ENCODE peak calls at places on chromosomes 12 and 14, in nine cellular contexts. G is activated CD4-positive, alpha-beta T cell treated with anti-CD3 and anti-CD28 coated beads, Interleukin-2, amount 50 U/mL, for 1 hour; B is Daoy; U is stimulated activated CD8-positive, alpha-beta memory T cell treated with anti-CD3 and anti-CD28 coated beads, Interleukin-7, amount 100 ng/mL, for 4 hours; N is Calu3; P is stimulated activated CD4-positive, alpha-beta T cell treated with anti-CD3 and anti-CD28 coated beads, Interleukin-2, amount 100 ng/mL, for 48 hours; E is omental fat pad; W is left cardiac atrium; I is left colon. S is an unnamed sample.

GRCh38 chr14:30387856-30388255 is 171.1 kb upstream of the G2E3 start:
- DNase-seq in G (no peak), B (no peak), U (no peak), N (no peak), P (no peak), E (no peak), W (no peak), I (no peak), S (no peak)

GRCh38 chr12:9961106-9961505 is 10.1 kb upstream of the CLEC12A start:
- DNase-seq in G (no peak), B (no peak), U (no peak), N (no peak), P (no peak), E (no peak), W (no peak), I (no peak), S (no peak)

GRCh38 chr12:107564946-107565345 is 120.7 kb upstream of the PWP1 start:
- DNase-seq in G (no peak), B (peak), U (no peak), N (peak), P (no peak), E (no peak), W (no peak), I (no peak), S (peak)

GRCh38 chr12:39958377-39958776 is 147.5 kb downstream of the SLC2A13 start:
- DNase-seq in G (no peak), B (peak), U (no peak), N (no peak), P (no peak), E (no peak), W (no peak), I (no peak), S (no peak)

GRCh38 chr12:69935651-69936100 is 110.6 kb downstream of the MYRFL start:
- DNase-seq in G (no peak), B (no peak), U (no peak), N (no peak), P (no peak), E (no peak), W (no peak), I (no peak), S (no peak)

GRCh38 chr12:94867066-94867855 is 136.2 kb downstream of the NDUFA12 start:
- DNase-seq in G (no peak), B (peak), U (no peak), N (no peak), P (no peak), E (no peak), W (no peak), I (no peak), S (no peak)

GRCh38 chr12:16730772-16731171 is 124.8 kb upstream of the LMO3 start:
- DNase-seq in G (no peak), B (no peak), U (no peak), N (no peak), P (no peak), E (no peak), W (no peak), I (no peak), S (no peak)

GRCh38 chr14:69580009-69580577 is 5.4 kb upstream of the CCDC177 start:
- DNase-seq in G (no peak), B (peak), U (no peak), N (peak), P (no peak), E (no peak), W (peak), I (no peak), S (no peak)

GRCh38 chr12:48827513-48828096 is 9.3 kb downstream of the CACNB3 start:
- DNase-seq in G (no peak), B (no peak), U (no peak), N (no peak), P (no peak), E (no peak), W (no peak), I (no peak), S (no peak)

GRCh38 chr12:14086838-14087237 is 105.4 kb upstream of the GRIN2B start:
- DNase-seq in G (no peak), B (no peak), U (no peak), N (no peak), P (no peak), E (no peak), W (no peak), I (no peak), S (no peak)

GRCh38 chr12:126157575-126157966 is 1092.3 kb downstream of the AACS start:
- DNase-seq in G (no peak), B (no peak), U (no peak), N (no peak), P (no peak), E (no peak), W (no peak), I (no peak), S (no peak)

GRCh38 chr12:27012239-27012981 is 1.8 kb downstream of the TM7SF3 start:
- DNase-seq in G (no peak), B (no peak), U (no peak), N (no peak), P (no peak), E (no peak), W (no peak), I (no peak), S (no peak)

GRCh38 chr12:108597559-108598471 is at the start of gene TMEM119:
- DNase-seq in G (no peak), B (no peak), U (no peak), N (no peak), P (no peak), E (no peak), W (peak), I (no peak), S (no peak)

GRCh38 chr12:113724703-113725556 is 241.2 kb downstream of the RBM19 start:
- DNase-seq in G (no peak), B (no peak), U (no peak), N (no peak), P (no peak), E (no peak), W (no peak), I (no peak), S (no peak)

GRCh38 chr12:100953217-100953616 is 158.6 kb downstream of the ANO4 start:
- DNase-seq in G (no peak), B (peak), U (no peak), N (no peak), P (no peak), E (no peak), W (no peak), I (no peak), S (no peak)

GRCh38 chr14:89349196-89350008 is 67.6 kb downstream of the FOXN3 start:
- DNase-seq in G (peak), B (no peak), U (no peak), N (no peak), P (no peak), E (no peak), W (no peak), I (peak), S (no peak)

GRCh38 chr12:95083938-95084337 is 10.5 kb upstream of the NR2C1 start:
- DNase-seq in G (no peak), B (peak), U (no peak), N (no peak), P (no peak), E (no peak), W (no peak), I (no peak), S (no peak)

GRCh38 chr14:104361101-104361591 is 218.4 kb upstream of the C14orf180 start:
- DNase-seq in G (no peak), B (no peak), U (no peak), N (no peak), P (no peak), E (no peak), W (no peak), I (no peak), S (no peak)

GRCh38 chr14:51208982-51209381 is 31.1 kb upstream of the TMX1 start:
- DNase-seq in G (no peak), B (no peak), U (no peak), N (no peak), P (no peak), E (no peak), W (no peak), I (no peak), S (no peak)

GRCh38 chr12:132384916-132385315 is 55.5 kb upstream of the GALNT9 start:
- DNase-seq in G (no peak), B (no peak), U (no peak), N (no peak), P (no peak), E (no peak), W (peak), I (no peak), S (no peak)

GRCh38 chr12:1425396-1425729 is 169.0 kb downstream of the FBXL14 start:
- DNase-seq in G (no peak), B (no peak), U (no peak), N (no peak), P (no peak), E (no peak), W (no peak), I (no peak), S (no peak)

GRCh38 chr14:34649344-34649743 is 19.4 kb upstream of the SNX6 start:
- DNase-seq in G (no peak), B (peak), U (no peak), N (no peak), P (no peak), E (no peak), W (no peak), I (no peak), S (no peak)

GRCh38 chr12:26156996-26157395 is 32.2 kb upstream of the BHLHE41 start:
- DNase-seq in G (no peak), B (no peak), U (no peak), N (no peak), P (no peak), E (no peak), W (no peak), I (no peak), S (no peak)

GRCh38 chr14:26765768-26766550 is 168.1 kb upstream of the NOVA1 start:
- DNase-seq in G (no peak), B (peak), U (no peak), N (no peak), P (no peak), E (peak), W (peak), I (peak), S (no peak)

GRCh38 chr14:48709277-48709785 is 876.8 kb downstream of the RPS29 start:
- DNase-seq in G (no peak), B (no peak), U (no peak), N (no peak), P (no peak), E (no peak), W (no peak), I (no peak), S (no peak)